ENCODE peak calls at places on chromosomes 12 and 14, in nine cellular contexts. E is CD4-positive, alpha-beta T cell; J is WTC11; A is heart left ventricle; W is CD8-positive, alpha-beta T cell; G is kidney epithelial cell; Q is HFFc6; V is Calu3; K is nephron progenitor cell. N is an unnamed sample.

GRCh38 chr12:120367924-120368788 is 808 bp downstream of the MSI1 start:
- DNase-seq in G (no peak), W (no peak), V (no peak), Q (no peak), J (peak; percentile 36), E (no peak), K (peak; percentile 52), A (no peak), N (no peak)

GRCh38 chr12:6038160-6038559 is 86.3 kb downstream of the VWF start:
- DNase-seq in V (peak; percentile 75), W (no peak), E (peak; percentile 13), A (no peak), K (peak; percentile 72), Q (peak; percentile 63), G (peak; percentile 39), J (peak; percentile 84), N (peak; percentile 56)

GRCh38 chr12:27332407-27333310 is at the start of gene BMAL2:
- DNase-seq in E (peak; percentile 2), J (peak; percentile 67), Q (no peak), K (peak; percentile 75), V (peak; percentile 67), G (no peak), A (peak; percentile 28), W (no peak), N (peak; percentile 58)

GRCh38 chr14:79418649-79419415 is 792.5 kb downstream of the DIO2 start:
- DNase-seq in J (no peak), V (no peak), E (no peak), G (no peak), K (no peak), A (no peak), Q (no peak), W (no peak), N (no peak)

GRCh38 chr12:112820796-112821195 is 29.2 kb downstream of the RPH3A start:
- DNase-seq in V (no peak), W (no peak), A (no peak), E (no peak), G (no peak), K (no peak), Q (no peak), J (no peak), N (no peak)

GRCh38 chr12:15741082-15741481 is 48.1 kb downstream of the EPS8 start:
- DNase-seq in A (no peak), G (no peak), J (no peak), W (no peak), V (no peak), K (no peak), Q (no peak), E (no peak), N (no peak)

GRCh38 chr14:103721334-103722120 is 5.9 kb downstream of the ZFYVE21 start:
- DNase-seq in W (no peak), Q (no peak), J (no peak), G (peak; percentile 47), E (no peak), K (no peak), V (peak; percentile 17), A (no peak), N (no peak)

GRCh38 chr12:108757842-108758241 is 26.5 kb upstream of the CORO1C start:
- DNase-seq in Q (no peak), A (no peak), V (no peak), J (no peak), G (no peak), K (no peak), E (no peak), W (no peak), N (no peak)

GRCh38 chr14:89452281-89452680 is 35.2 kb upstream of the FOXN3 start:
- DNase-seq in K (no peak), G (no peak), A (no peak), Q (no peak), J (no peak), W (no peak), E (no peak), V (no peak), N (no peak)

GRCh38 chr12:102955926-102956737 is 1.3 kb upstream of the ASCL1 start:
- DNase-seq in W (no peak), V (no peak), Q (no peak), A (no peak), J (peak; percentile 38), G (no peak), E (no peak), K (peak; percentile 57), N (no peak)

GRCh38 chr12:87728936-87729593 is 300.1 kb downstream of the C12orf50 start:
- DNase-seq in A (no peak), E (no peak), K (no peak), W (no peak), Q (no peak), G (no peak), J (no peak), V (no peak), N (no peak)

GRCh38 chr14:99181804-99182520 is 90.0 kb downstream of the BCL11B start:
- DNase-seq in W (no peak), E (no peak), J (no peak), V (no peak), Q (no peak), K (no peak), G (no peak), A (no peak), N (no peak)

GRCh38 chr14:49512147-49512551 is 74.0 kb downstream of the RPS29 start:
- DNase-seq in K (no peak), J (no peak), E (no peak), V (no peak), W (no peak), G (peak; percentile 71), Q (peak; percentile 63), A (no peak), N (no peak)

DNA sequence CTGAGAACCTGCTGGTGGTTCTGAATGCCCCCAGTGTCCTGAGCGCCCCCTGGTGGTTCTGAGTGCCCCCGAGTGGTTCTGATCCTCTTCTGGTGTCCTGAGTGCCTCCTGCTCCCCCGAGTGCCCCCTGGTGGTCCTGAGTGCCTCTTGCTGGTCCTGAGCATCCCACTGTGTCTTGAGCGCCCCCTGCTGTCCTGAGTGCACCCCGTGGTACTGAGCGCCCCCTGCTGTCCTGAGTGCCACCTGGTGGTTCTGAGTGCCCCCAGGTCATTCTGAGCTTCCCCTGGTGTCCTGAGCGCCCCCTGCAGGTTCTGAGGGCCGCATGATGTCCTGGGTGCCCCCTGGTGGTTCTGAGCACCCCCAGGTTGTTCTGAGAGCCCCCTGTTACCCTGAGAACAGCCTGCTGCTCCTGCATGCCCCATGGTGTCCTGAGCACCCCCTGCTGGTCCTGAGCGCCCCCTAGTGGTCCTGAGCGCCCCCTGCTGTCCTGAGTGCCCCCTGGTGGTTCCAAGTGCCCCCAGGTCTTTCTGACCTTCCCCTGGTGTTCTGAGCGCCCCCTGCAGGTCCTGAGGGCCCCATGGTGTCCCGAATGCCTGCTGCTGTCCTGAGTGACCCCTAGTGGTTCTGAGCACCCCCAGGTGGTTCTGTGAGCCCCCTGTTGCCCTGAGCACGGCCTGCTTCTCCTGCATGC is 1165.4 kb downstream of the TMEM121 start:
- DNase-seq in J (peak; percentile 15), A (no peak), V (peak; percentile 41), W (peak; percentile 22), K (peak; percentile 2), Q (no peak), E (peak; percentile 28), G (no peak), N (no peak)
- TF ChIP-seq CTCF in J (peak; percentile 27), A (no peak), V (peak; percentile 56), W (peak; percentile 15), K (no peak), Q (peak; percentile 40), E (peak; percentile 48), G (peak; percentile 27), N (peak; percentile 18)

DNA sequence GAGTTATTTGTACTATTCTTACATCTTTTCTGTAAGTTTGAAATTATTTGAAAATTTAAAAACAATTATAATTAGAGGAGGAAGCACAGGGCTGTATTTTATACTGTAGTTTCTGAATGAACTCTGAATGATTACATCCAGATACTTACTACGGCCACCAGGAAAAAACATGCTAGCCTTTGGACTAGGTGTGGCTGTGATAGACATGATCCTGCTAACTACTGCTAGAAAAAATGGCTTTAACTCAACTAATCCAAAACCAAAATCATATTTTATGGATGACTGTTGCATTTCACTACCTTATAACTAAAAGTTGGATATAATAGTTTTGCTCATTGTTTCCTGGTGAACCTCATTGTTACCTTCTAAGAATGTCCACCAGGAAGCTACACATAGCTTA is 15.1 kb upstream of the SLC25A3 start:
- DNase-seq in E (no peak), K (no peak), G (no peak), W (no peak), V (no peak), A (no peak), Q (no peak), J (no peak), N (no peak)
- TF ChIP-seq CTCF in E (no peak), K (no peak), G (no peak), W (no peak), V (no peak), A (no peak), Q (no peak), J (no peak), N (no peak)

DNA sequence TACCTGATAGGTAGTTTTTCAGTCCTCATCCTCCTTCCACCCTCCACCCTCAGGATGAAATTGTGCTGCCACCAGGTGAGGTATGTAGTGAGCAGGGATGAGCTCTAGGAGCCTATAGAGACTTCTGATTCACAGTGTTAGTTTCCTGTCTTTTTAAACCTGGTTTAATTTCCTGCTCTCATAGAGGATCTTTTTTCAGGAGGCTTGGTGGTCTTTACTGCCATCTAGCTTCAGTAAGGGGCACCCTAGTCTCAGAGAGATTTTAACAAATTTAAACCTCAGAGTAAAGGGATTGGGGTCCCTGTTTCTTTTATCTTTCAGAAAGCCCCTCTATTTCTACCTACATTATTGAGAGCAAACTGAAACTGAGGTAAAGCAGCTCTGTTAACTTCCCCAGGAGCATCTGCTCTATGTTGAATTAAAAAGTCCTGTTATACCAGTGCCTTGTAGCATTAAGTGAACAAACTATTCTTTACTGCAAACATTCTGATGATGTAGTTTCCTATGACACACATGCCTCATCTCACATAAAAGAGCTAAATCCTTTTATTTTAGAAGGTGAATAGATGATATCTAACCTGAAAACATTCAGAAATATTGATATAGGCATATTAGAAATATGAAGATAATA is 172.2 kb upstream of the DDHD1 start:
- DNase-seq in V (no peak), Q (no peak), J (no peak), K (no peak), E (no peak), G (no peak), W (no peak), A (no peak), N (no peak)
- TF ChIP-seq CTCF in V (no peak), Q (peak; percentile 36), J (no peak), K (peak; percentile 50), E (no peak), G (peak; percentile 55), W (no peak), A (no peak), N (no peak)

DNA sequence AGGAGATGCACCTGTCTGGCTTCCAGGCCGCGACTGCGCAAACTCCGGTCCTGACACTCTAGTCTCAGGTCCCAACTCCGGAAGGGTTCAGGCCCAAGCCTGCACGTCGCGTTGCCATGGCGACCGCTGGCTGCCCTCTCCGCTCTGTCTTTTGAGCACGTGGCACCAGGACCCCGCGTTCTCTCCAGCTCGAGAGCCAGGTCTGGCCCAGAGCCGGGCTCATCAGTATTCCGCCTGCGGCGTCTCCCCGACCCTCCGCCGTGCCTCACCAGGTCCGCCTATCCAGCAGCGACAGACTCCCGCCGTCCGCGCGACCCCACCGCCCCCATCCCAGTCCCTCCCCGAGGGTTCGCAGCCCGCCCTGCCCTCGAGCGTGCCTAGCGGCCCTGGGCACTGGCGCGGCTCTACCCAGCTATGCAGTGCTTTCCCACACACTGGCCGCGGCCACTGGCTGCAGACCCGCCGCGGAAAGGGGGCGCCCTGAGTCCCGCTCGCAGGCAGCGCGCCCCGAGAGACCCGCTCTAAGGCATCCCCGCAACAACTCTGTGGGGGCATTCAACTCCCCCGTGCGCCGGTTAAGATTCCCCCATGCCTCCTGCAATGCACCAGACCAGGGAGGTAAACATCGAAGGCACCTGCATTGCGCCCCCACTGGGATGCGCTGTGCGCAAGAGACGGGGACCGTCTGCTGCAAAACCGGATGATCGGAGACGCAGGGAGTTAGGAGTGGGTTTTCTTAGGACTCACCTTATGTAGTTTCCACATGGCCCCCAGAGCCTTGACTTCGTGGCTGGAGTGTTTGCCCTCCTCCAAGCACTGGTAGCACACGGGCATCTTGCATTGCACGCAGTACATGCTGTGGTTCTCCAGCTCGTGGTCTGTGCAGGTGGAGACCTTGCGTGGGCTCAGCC is 1.3 kb downstream of the TRIM9 start:
- DNase-seq in G (no peak), Q (no peak), W (no peak), K (peak; percentile 57), V (no peak), J (peak; percentile 66), A (peak; percentile 22), E (peak; percentile 35), N (peak; percentile 50)
- TF ChIP-seq CTCF in G (peak; percentile 53), Q (peak; percentile 18), W (peak; percentile 49), K (peak; percentile 36), V (no peak), J (no peak), A (no peak), E (peak; percentile 45), N (peak; percentile 67)

N was measured in neural crest cell.